ENCODE peak calls at places on chromosome 22, in nine cellular contexts. G is kidney tubule cell, X is T-cell, C is MV-4-11, M is islet precursor cell, F is H54, Y is NCI-H2081, W is esophagus squamous epithelium, V is NCI-H1417. L is an unnamed sample.

GRCh38 chr22:22813126-22814075 is 74.2 kb upstream of the IGLL5 start:
- DNase-seq in W (no peak), M (no peak), C (no peak), V (no peak), Y (no peak), F (no peak), X (no peak), G (no peak), L (no peak)

GRCh38 chr22:23763579-23764331 is 965 bp downstream of the C22orf15 start:
- DNase-seq in G (no peak), W (no peak), X (peak), F (no peak), V (no peak), C (no peak), Y (no peak), M (no peak), L (no peak)

GRCh38 chr22:17773606-17774205 is 563 bp downstream of the BID start:
- DNase-seq in X (no peak), Y (peak), W (no peak), V (peak), G (peak), F (peak), M (peak), C (no peak), L (no peak)

GRCh38 chr22:19287076-19287724 is 4.3 kb downstream of the CLTCL1 start:
- DNase-seq in C (no peak), V (peak), G (peak), F (no peak), M (no peak), W (no peak), X (no peak), Y (peak), L (peak)

GRCh38 chr22:20589614-20590476 is 82.4 kb downstream of the MED15 start:
- DNase-seq in X (no peak), V (no peak), M (peak), C (no peak), G (no peak), Y (no peak), F (no peak), W (no peak), L (no peak)

GRCh38 chr22:41271787-41272186 is 14.2 kb downstream of the RANGAP1 start:
- DNase-seq in M (no peak), W (no peak), C (no peak), V (no peak), F (no peak), G (no peak), Y (no peak), X (no peak), L (no peak)

GRCh38 chr22:23556026-23556620 is 24.0 kb downstream of the IGLL1 start:
- DNase-seq in X (no peak), W (no peak), M (no peak), G (no peak), Y (no peak), C (no peak), V (no peak), F (no peak), L (no peak)

GRCh38 chr22:29689872-29690213 is 30.0 kb upstream of the CABP7 start:
- DNase-seq in C (no peak), M (peak), W (no peak), V (peak), Y (peak), X (no peak), G (peak), F (no peak), L (peak)

GRCh38 chr22:38294193-38294592 is 21.4 kb upstream of the TMEM184B start:
- DNase-seq in Y (no peak), V (no peak), M (no peak), W (no peak), C (no peak), X (no peak), G (no peak), F (no peak), L (no peak)

GRCh38 chr22:36397081-36397766 is 9.5 kb upstream of the MYH9 start:
- DNase-seq in C (no peak), V (no peak), W (no peak), X (no peak), F (no peak), M (peak), Y (no peak), G (peak), L (peak)

GRCh38 chr22:28009272-28009827 is 90.3 kb upstream of the PITPNB start:
- DNase-seq in X (peak), F (peak), M (peak), W (no peak), C (peak), V (peak), G (peak), Y (peak), L (peak)

GRCh38 chr22:42820075-42820763 is 36.9 kb downstream of the ARFGAP3 start:
- DNase-seq in X (no peak), Y (peak), M (no peak), W (no peak), C (peak), V (peak), G (peak), F (peak), L (peak)

GRCh38 chr22:26321469-26321913 is 107.6 kb upstream of the ASPHD2 start:
- DNase-seq in Y (no peak), X (no peak), C (no peak), F (peak), M (peak), G (peak), W (no peak), V (no peak), L (no peak)

GRCh38 chr22:24432059-24432853 is 4.9 kb downstream of the ADORA2A start:
- DNase-seq in C (no peak), Y (peak), M (no peak), V (no peak), G (peak), X (no peak), W (no peak), F (no peak), L (peak)

GRCh38 chr22:20904008-20904979 is 12.9 kb upstream of the CRKL start:
- DNase-seq in V (no peak), W (no peak), G (peak), C (peak), F (no peak), X (no peak), M (no peak), Y (no peak), L (peak)

GRCh38 chr22:50027639-50028537 is 15.3 kb upstream of the IL17REL start:
- DNase-seq in W (no peak), Y (peak), F (no peak), M (peak), V (peak), G (peak), X (no peak), C (peak), L (peak)

GRCh38 chr22:46297151-46297819 is 615 bp downstream of the GTSE1 start:
- DNase-seq in F (peak), M (peak), G (peak), W (no peak), C (no peak), X (no peak), V (peak), Y (no peak), L (peak)

GRCh38 chr22:19871845-19872778 is 17.4 kb upstream of the GNB1L start:
- DNase-seq in V (no peak), C (no peak), G (no peak), X (no peak), M (peak), F (no peak), Y (no peak), W (no peak), L (no peak)

GRCh38 chr22:27108425-27109114 is 451.2 kb downstream of the MIAT start:
- DNase-seq in X (no peak), M (no peak), W (no peak), Y (no peak), V (no peak), F (no peak), G (peak), C (no peak), L (peak)

GRCh38 chr22:40176921-40177737 is 596 bp upstream of the TNRC6B start:
- DNase-seq in Y (peak), X (peak), V (peak), W (no peak), M (peak), F (peak), C (peak), G (peak), L (peak)

GRCh38 chr22:42500164-42500835 is 19.3 kb downstream of the RRP7A start:
- DNase-seq in W (peak), C (peak), F (peak), X (peak), G (peak), V (no peak), M (peak), Y (peak), L (peak)